ENCODE peak calls at places on chromosomes 11 and 22, in nine cellular contexts. E is DND-41, H is fibroblast of lung, X is mammary epithelial cell, I is HepG2, P is PC-3, C is GM23248, O is endothelial cell of umbilical vein, J is GM23338. S is an unnamed sample.

GRCh38 chr11:45031912-45032519 is 81.3 kb upstream of the TP53I11 start:
- DNase-seq in E (no peak), H (no peak), X (no peak), I (no peak), P (no peak), C (no peak), O (no peak), J (no peak), S (no peak)

GRCh38 chr11:69620663-69621290 is 20.2 kb upstream of the CCND1 start:
- DNase-seq in E (no peak), H (no peak), X (no peak), I (no peak), P (no peak), C (no peak), O (no peak), J (no peak), S (peak)

GRCh38 chr22:44604455-44604854 is 97.5 kb upstream of the PRR5 start:
- DNase-seq in E (no peak), H (no peak), X (no peak), I (no peak), P (no peak), C (no peak), O (no peak), J (no peak), S (no peak)

GRCh38 chr11:1338201-1339065 is 29.0 kb upstream of the TOLLIP start:
- DNase-seq in E (no peak), H (no peak), X (no peak), I (no peak), P (no peak), C (no peak), O (no peak), J (peak), S (no peak)

GRCh38 chr22:17562906-17563870 is at the start of gene SLC25A18:
- DNase-seq in E (no peak), H (peak), X (no peak), I (peak), P (no peak), C (no peak), O (no peak), J (peak), S (no peak)

GRCh38 chr22:26481694-26482093 is 1.9 kb downstream of the HPS4 start:
- DNase-seq in E (no peak), H (no peak), X (no peak), I (no peak), P (no peak), C (no peak), O (no peak), J (no peak), S (no peak)

GRCh38 chr22:37205046-37205445 is 7.2 kb downstream of the SSTR3 start:
- DNase-seq in E (no peak), H (no peak), X (no peak), I (no peak), P (no peak), C (no peak), O (no peak), J (no peak), S (no peak)

GRCh38 chr11:304915-305833 is 2.4 kb upstream of the IFITM2 start:
- DNase-seq in E (peak), H (peak), X (peak), I (peak), P (peak), C (peak), O (peak), J (peak), S (peak)

GRCh38 chr22:48137640-48138039 is 1375.2 kb downstream of the TBC1D22A start:
- DNase-seq in E (no peak), H (no peak), X (no peak), I (no peak), P (no peak), C (no peak), O (no peak), J (no peak), S (no peak)

GRCh38 chr11:71946144-71946571 is 17.3 kb downstream of the RNF121 start:
- DNase-seq in E (no peak), H (peak), X (peak), I (peak), P (peak), C (peak), O (peak), J (no peak), S (no peak)

GRCh38 chr22:26573026-26573662 is 16.8 kb downstream of the TPST2 start:
- DNase-seq in E (no peak), H (peak), X (no peak), I (no peak), P (no peak), C (no peak), O (peak), J (no peak), S (peak)

GRCh38 chr11:94271885-94272372 is 32.5 kb upstream of the IZUMO1R start:
- DNase-seq in E (no peak), H (no peak), X (peak), I (no peak), P (no peak), C (no peak), O (no peak), J (no peak), S (no peak)

GRCh38 chr11:27305751-27306150 is 57.3 kb downstream of the CCDC34 start:
- DNase-seq in E (no peak), H (no peak), X (no peak), I (no peak), P (no peak), C (no peak), O (no peak), J (no peak), S (no peak)

GRCh38 chr11:47020793-47021624 is 84.4 kb downstream of the CSTPP1 start:
- DNase-seq in E (no peak), H (peak), X (no peak), I (no peak), P (no peak), C (no peak), O (no peak), J (peak), S (no peak)

GRCh38 chr11:126808851-126809250 is 191.7 kb downstream of the KIRREL3 start:
- DNase-seq in E (no peak), H (peak), X (no peak), I (no peak), P (no peak), C (no peak), O (no peak), J (no peak), S (no peak)

GRCh38 chr11:126804363-126804762 is 196.2 kb downstream of the KIRREL3 start:
- DNase-seq in E (no peak), H (no peak), X (no peak), I (no peak), P (no peak), C (no peak), O (no peak), J (no peak), S (no peak)

GRCh38 chr11:126815111-126815510 is 185.5 kb downstream of the KIRREL3 start:
- DNase-seq in E (no peak), H (peak), X (no peak), I (no peak), P (no peak), C (peak), O (no peak), J (no peak), S (no peak)

GRCh38 chr11:126809514-126810289 is 190.9 kb downstream of the KIRREL3 start:
- DNase-seq in E (no peak), H (peak), X (no peak), I (no peak), P (no peak), C (no peak), O (no peak), J (no peak), S (no peak)
- TF ChIP-seq EZH2 in E (no peak), H (no peak), X (no peak), I (no peak), P (no peak), C (no peak), O (no peak), J (no peak), S (no peak)

GRCh38 chr22:19759459-19759993 is 1.1 kb upstream of the TBX1 start:
- DNase-seq in E (no peak), H (no peak), X (no peak), I (no peak), P (no peak), C (peak), O (no peak), J (peak), S (peak)
- TF ChIP-seq EZH2 in E (no peak), H (peak), X (peak), I (no peak), P (no peak), C (no peak), O (peak), J (no peak), S (no peak)

GRCh38 chr22:49671331-49672012 is 156.2 kb downstream of the BRD1 start:
- DNase-seq in E (no peak), H (no peak), X (no peak), I (no peak), P (no peak), C (no peak), O (no peak), J (no peak), S (no peak)
- TF ChIP-seq EZH2 in E (no peak), H (no peak), X (no peak), I (no peak), P (no peak), C (peak), O (peak), J (no peak), S (peak)

GRCh38 chr11:32829680-32830412 is at the start of gene PRRG4:
- DNase-seq in E (peak), H (peak), X (peak), I (no peak), P (peak), C (peak), O (no peak), J (peak), S (peak)
- TF ChIP-seq EZH2 in E (peak), H (peak), X (no peak), I (no peak), P (no peak), C (no peak), O (no peak), J (no peak), S (no peak)

DNA sequence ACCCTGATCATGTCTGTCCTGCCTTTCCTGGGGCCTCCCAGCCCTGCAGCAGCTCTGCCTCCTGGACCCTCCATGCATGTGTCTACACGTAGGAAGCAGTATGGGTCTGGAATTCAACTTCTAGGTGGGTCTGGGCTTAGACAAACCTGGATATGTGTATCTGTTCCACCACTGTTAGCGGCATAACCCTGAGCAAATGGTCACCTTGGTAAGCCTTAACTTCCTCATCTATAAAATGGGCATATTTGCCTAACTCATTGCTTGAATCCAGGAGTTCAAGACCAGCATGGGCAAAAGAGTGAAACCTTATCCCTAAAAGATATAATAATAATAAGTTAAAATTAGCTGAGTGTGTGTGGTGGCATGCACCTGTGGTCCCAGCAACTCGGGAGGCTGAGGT is 44.2 kb upstream of the LMO2 start:
- DNase-seq in E (no peak), H (no peak), X (no peak), I (no peak), P (no peak), C (no peak), O (no peak), J (no peak), S (no peak)
- TF ChIP-seq EZH2 in E (no peak), H (no peak), X (no peak), I (no peak), P (no peak), C (no peak), O (no peak), J (no peak), S (no peak)

DNA sequence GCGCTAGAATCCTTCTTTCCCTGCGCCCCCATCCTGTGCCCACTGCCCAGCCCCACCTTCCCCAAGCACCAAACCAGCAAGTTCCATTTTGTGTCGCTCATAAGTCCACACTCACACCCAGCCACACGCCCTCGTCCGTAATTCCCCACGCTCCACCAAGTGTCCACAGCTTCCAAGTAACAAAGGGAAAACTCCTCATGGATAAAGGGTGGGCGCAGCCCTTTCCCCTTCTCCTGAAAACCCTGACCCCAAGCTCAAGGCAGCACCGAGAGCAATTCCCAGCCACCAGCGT is 463 bp downstream of the FXYD6 start:
- DNase-seq in E (no peak), H (no peak), X (no peak), I (no peak), P (no peak), C (no peak), O (no peak), J (no peak), S (no peak)
- TF ChIP-seq EZH2 in E (no peak), H (peak), X (peak), I (peak), P (peak), C (no peak), O (no peak), J (no peak), S (no peak)

DNA sequence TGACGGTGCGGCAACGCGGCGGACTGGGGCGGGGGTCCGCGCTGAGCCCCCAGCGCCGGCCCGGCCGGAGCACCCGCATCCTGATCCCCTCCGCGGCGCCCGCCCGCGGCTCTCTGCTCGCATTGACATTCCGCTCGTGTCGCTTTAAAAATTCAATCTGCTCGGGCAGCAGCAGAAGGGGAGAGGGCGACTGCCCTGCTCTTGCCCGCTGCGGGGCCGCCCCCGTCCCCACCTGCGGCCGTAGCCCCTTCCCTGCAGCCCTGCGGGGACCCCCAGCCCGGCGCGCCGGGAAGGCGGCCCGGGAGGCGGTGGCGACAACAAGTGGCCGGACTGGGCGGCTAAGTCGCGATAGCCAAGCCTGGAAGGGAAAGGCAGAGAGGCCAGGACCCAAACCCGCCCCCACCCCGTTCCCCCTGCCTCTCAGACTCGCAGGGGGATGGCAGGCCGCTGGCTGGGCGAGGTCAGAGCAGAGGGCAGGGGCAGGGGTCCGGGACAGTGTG is 1.1 kb downstream of the CABP7 start:
- DNase-seq in E (no peak), H (no peak), X (no peak), I (no peak), P (no peak), C (no peak), O (no peak), J (no peak), S (no peak)
- TF ChIP-seq EZH2 in E (no peak), H (peak), X (peak), I (no peak), P (peak), C (peak), O (peak), J (peak), S (peak)

DNA sequence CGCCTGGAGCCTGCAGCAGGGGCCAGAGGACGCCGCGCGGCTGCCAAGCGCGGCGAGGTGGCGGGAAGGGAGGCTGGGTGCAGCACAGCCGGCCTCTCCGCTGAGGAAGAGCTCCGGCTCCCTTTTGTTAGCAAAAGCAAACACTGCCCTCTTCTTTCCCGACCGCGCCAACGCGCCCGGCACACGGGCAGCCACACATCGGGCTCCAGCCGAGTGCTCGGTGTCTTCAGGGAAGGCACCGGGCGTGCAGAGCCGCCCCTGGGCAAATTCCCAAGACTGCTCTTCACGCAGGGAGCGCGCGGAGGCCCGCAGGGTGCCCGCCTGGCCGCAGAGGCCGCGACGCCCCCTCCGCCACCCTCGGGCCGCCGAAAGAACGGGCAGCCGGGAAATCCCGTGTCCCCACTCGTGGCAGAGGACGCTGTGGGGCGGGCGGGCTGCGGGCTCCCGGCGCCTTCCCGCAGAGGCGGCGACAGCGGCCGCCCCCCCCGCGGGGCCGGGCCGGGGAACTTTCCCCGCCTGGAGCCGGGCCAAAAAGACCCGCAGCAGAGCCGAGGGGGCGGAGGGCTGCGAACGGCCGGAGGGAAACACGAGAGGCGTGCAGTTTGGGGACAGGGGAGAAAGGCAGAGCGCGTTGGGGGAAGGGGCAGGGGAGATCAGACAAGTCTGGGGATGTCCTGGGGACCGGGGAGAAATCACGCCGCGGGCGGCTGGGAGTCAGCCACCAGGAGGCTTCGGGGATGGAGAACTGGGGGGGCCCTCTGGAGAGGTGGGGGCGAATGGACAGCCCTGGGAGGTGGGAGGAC is 931 bp downstream of the CADM1 start:
- DNase-seq in E (no peak), H (peak), X (peak), I (peak), P (peak), C (peak), O (peak), J (peak), S (peak)
- TF ChIP-seq EZH2 in E (no peak), H (no peak), X (no peak), I (no peak), P (no peak), C (no peak), O (peak), J (no peak), S (peak)

S was measured in A673.